ENCODE peak calls at places on chromosomes 16 and 17, in ten cellular contexts. U is T47D; Z is NCI-H1092; R is COR-L47; M is coronary artery; W is fibroblast of gingiva; X is AG20443; N is aorta; P is endothelial cell; K is stimulated activated CD4-positive, alpha-beta T cell treated with anti-CD3 and anti-CD28 coated beads, Interleukin-1b, Interleukin-23, amount 100 ng/mL, for 48 hours. A is an unnamed sample.

GRCh38 chr16:30554933-30555847 is 3.0 kb downstream of the ZNF764 start:
- DNase-seq in Z (no peak), W (no peak), R (no peak), K (no peak), P (no peak), X (no peak), N (no peak), U (no peak), M (no peak), A (no peak)

GRCh38 chr17:82228842-82229685 is at the start of gene SLC16A3:
- DNase-seq in M (no peak), Z (no peak), K (peak; percentile 49), R (no peak), U (no peak), W (peak; percentile 84), P (peak; percentile 62), X (peak; percentile 95), N (peak; percentile 90), A (peak; percentile 76)

GRCh38 chr16:2487903-2488531 is 13.1 kb downstream of the TBC1D24 start:
- DNase-seq in W (no peak), P (no peak), K (no peak), M (no peak), U (no peak), X (no peak), R (no peak), Z (no peak), N (no peak), A (no peak)

GRCh38 chr17:9268546-9268945 is 247.2 kb downstream of the NTN1 start:
- DNase-seq in P (no peak), R (no peak), X (no peak), Z (no peak), U (no peak), K (no peak), N (no peak), M (no peak), W (no peak), A (no peak)

GRCh38 chr17:4436381-4436780 is 2.6 kb downstream of the SPNS3 start:
- DNase-seq in M (no peak), U (no peak), W (no peak), N (no peak), X (no peak), P (no peak), Z (no peak), K (no peak), R (no peak), A (no peak)

GRCh38 chr17:67680445-67681224 is 37.1 kb upstream of the NOL11 start:
- DNase-seq in Z (no peak), K (no peak), U (no peak), M (no peak), P (no peak), N (no peak), R (no peak), X (no peak), W (no peak), A (no peak)

GRCh38 chr17:71080937-71081336 is 911.6 kb downstream of the KCNJ2 start:
- DNase-seq in P (no peak), N (no peak), K (no peak), M (no peak), X (no peak), U (no peak), R (no peak), W (no peak), Z (no peak), A (no peak)

GRCh38 chr17:67038861-67039365 is 5.4 kb upstream of the CACNG1 start:
- DNase-seq in U (no peak), M (no peak), R (no peak), Z (no peak), W (no peak), K (no peak), N (no peak), X (no peak), P (no peak), A (no peak)

GRCh38 chr17:80291691-80292487 is 31.2 kb downstream of the RNF213 start:
- DNase-seq in P (no peak), X (no peak), M (no peak), R (no peak), U (no peak), W (no peak), N (peak; percentile 56), Z (no peak), K (no peak), A (no peak)

GRCh38 chr16:85323961-85324253 is 211.6 kb upstream of the CIBAR2 start:
- DNase-seq in X (no peak), K (no peak), M (no peak), N (no peak), W (no peak), Z (no peak), U (no peak), R (no peak), P (no peak), A (no peak)

GRCh38 chr16:53309457-53309856 is 124.8 kb upstream of the RBL2 start:
- DNase-seq in Z (no peak), X (no peak), M (no peak), W (no peak), R (no peak), N (no peak), P (no peak), U (no peak), K (no peak), A (no peak)

GRCh38 chr16:4477966-4478365 is 1.8 kb downstream of the HMOX2 start:
- DNase-seq in W (peak; percentile 34), P (peak; percentile 56), Z (no peak), U (no peak), X (no peak), M (no peak), R (no peak), N (no peak), K (no peak), A (no peak)

GRCh38 chr17:38911081-38911730 is 14.2 kb upstream of the LASP1NB start:
- DNase-seq in K (no peak), Z (no peak), N (peak; percentile 59), U (no peak), W (no peak), R (no peak), M (peak; percentile 64), P (no peak), X (no peak), A (no peak)

GRCh38 chr17:36546418-36547093 is 1.8 kb downstream of the GGNBP2 start:
- DNase-seq in K (no peak), R (no peak), M (no peak), N (no peak), Z (no peak), W (no peak), U (no peak), P (no peak), X (no peak), A (no peak)

GRCh38 chr17:357634-358033 is 5.0 kb upstream of the RPH3AL start:
- DNase-seq in K (no peak), U (no peak), M (no peak), N (no peak), W (no peak), R (no peak), Z (no peak), X (no peak), P (no peak), A (no peak)

GRCh38 chr17:37089998-37090397 is 141.2 kb downstream of the AATF start:
- DNase-seq in Z (no peak), N (no peak), U (no peak), R (peak; percentile 58), M (no peak), P (no peak), X (no peak), K (peak; percentile 32), W (no peak), A (no peak)